ENCODE peak calls at places on chromosome 1, in five cellular contexts. J is AG10803, M is fibroblast of lung, D is astrocyte of the spinal cord, B is HFF-Myc. N is an unnamed sample.

GRCh38 chr1:217955723-217956122 is 324.6 kb downstream of the SPATA17 start:
- DNase-seq in M (no peak), D (no peak), B (no peak), J (no peak), N (no peak)

GRCh38 chr1:98388431-98388830 is 273.1 kb upstream of the SNX7 start:
- DNase-seq in B (peak; percentile 77), D (peak; percentile 89), M (peak; percentile 84), J (peak; percentile 76), N (peak; percentile 53)

GRCh38 chr1:244063498-244063897 is 12.4 kb downstream of the ZBTB18 start:
- DNase-seq in B (no peak), J (no peak), M (no peak), D (no peak), N (no peak)

GRCh38 chr1:229164338-229164737 is 106.6 kb upstream of the RAB4A start:
- DNase-seq in M (no peak), B (no peak), D (no peak), J (no peak), N (no peak)

GRCh38 chr1:42177551-42177981 is 13.0 kb upstream of the GUCA2A start:
- DNase-seq in D (peak; percentile 80), M (peak; percentile 93), B (peak; percentile 54), J (peak; percentile 88), N (peak; percentile 94)

GRCh38 chr1:27666791-27667254 is 5.2 kb downstream of the IFI6 start:
- DNase-seq in B (no peak), J (no peak), D (no peak), M (no peak), N (no peak)

GRCh38 chr1:154129392-154129970 is 25.4 kb downstream of the NUP210L start:
- DNase-seq in B (no peak), M (peak; percentile 29), D (peak; percentile 23), J (no peak), N (no peak)

GRCh38 chr1:88650676-88651418 is 33.2 kb upstream of the PKN2 start:
- DNase-seq in B (no peak), M (no peak), D (no peak), J (peak; percentile 12), N (peak; percentile 14)

GRCh38 chr1:102182603-102183260 is 186.0 kb upstream of the OLFM3 start:
- DNase-seq in J (no peak), D (no peak), B (no peak), M (no peak), N (no peak)

GRCh38 chr1:175376194-175376593 is 183.6 kb upstream of the KIAA0040 start:
- DNase-seq in J (no peak), M (no peak), B (no peak), D (peak; percentile 3), N (no peak)

GRCh38 chr1:156616463-156616862 is 2.8 kb upstream of the HAPLN2 start:
- DNase-seq in M (peak; percentile 66), J (no peak), B (no peak), D (peak; percentile 24), N (peak; percentile 54)

GRCh38 chr1:182707116-182707515 is 22.7 kb upstream of the RGS8 start:
- DNase-seq in B (no peak), J (no peak), M (no peak), D (peak; percentile 45), N (no peak)

GRCh38 chr1:22332166-22332717 is 119.4 kb upstream of the ZBTB40 start:
- DNase-seq in D (no peak), J (no peak), B (no peak), M (no peak), N (no peak)

GRCh38 chr1:22364764-22365163 is 86.9 kb upstream of the ZBTB40 start:
- DNase-seq in D (no peak), J (no peak), M (no peak), B (no peak), N (no peak)

GRCh38 chr1:165890684-165891083 is 63.3 kb downstream of the UCK2 start:
- DNase-seq in B (no peak), D (peak; percentile 9), M (no peak), J (no peak), N (no peak)

GRCh38 chr1:91844862-91845528 is 41.0 kb downstream of the TGFBR3 start:
- DNase-seq in B (peak; percentile 75), M (peak; percentile 96), D (peak; percentile 80), J (peak; percentile 99), N (peak; percentile 95)

GRCh38 chr1:16143566-16144324 is 12.1 kb downstream of the EPHA2 start:
- DNase-seq in D (peak; percentile 41), J (no peak), M (no peak), B (no peak), N (no peak)

GRCh38 chr1:21174638-21175323 is 1.9 kb downstream of the EIF4G3 start:
- DNase-seq in B (no peak), J (peak; percentile 76), D (peak; percentile 70), M (peak; percentile 69), N (peak; percentile 41)

GRCh38 chr1:108107658-108108057 is 92.5 kb downstream of the SLC25A24 start:
- DNase-seq in B (peak; percentile 47), M (no peak), D (peak; percentile 38), J (peak; percentile 47), N (peak; percentile 23)

GRCh38 chr1:205652984-205653383 is 21.2 kb upstream of the ELK4 start:
- DNase-seq in M (no peak), B (no peak), J (no peak), D (no peak), N (no peak)

GRCh38 chr1:71351438-71351837 is 270.6 kb upstream of the ZRANB2 start:
- DNase-seq in B (no peak), D (peak; percentile 72), J (peak; percentile 74), M (peak; percentile 94), N (peak; percentile 52)

GRCh38 chr1:219088778-219089557 is 84.7 kb upstream of the LYPLAL1 start:
- DNase-seq in M (peak; percentile 95), D (peak; percentile 87), J (peak; percentile 93), B (peak; percentile 36), N (peak; percentile 92)

GRCh38 chr1:57319165-57319564 is 104.7 kb downstream of the DAB1 start:
- DNase-seq in M (peak; percentile 76), D (peak; percentile 43), J (peak; percentile 8), B (peak; percentile 51), N (peak; percentile 9)

GRCh38 chr1:21238141-21238800 is 52.0 kb downstream of the ECE1 start:
- DNase-seq in D (peak; percentile 28), J (peak; percentile 53), B (no peak), M (no peak), N (no peak)

GRCh38 chr1:234309598-234310459 is 63.4 kb upstream of the COA6 start:
- DNase-seq in J (peak; percentile 45), M (peak; percentile 48), D (peak; percentile 66), B (no peak), N (no peak)

GRCh38 chr1:175649416-175649815 is 94.0 kb downstream of the TNR start:
- DNase-seq in M (no peak), J (no peak), D (no peak), B (no peak), N (no peak)

GRCh38 chr1:203202431-203203245 is 16.1 kb upstream of the CHI3L1 start:
- DNase-seq in J (peak; percentile 89), M (peak; percentile 95), D (peak; percentile 3), B (peak; percentile 27), N (peak; percentile 83)

GRCh38 chr1:54052470-54052933 is 502 bp downstream of the TMEM59 start:
- DNase-seq in M (peak; percentile 21), B (no peak), D (peak; percentile 59), J (peak; percentile 78), N (no peak)

GRCh38 chr1:204294371-204294770 is 65.4 kb downstream of the PLEKHA6 start:
- DNase-seq in M (peak; percentile 96), D (peak; percentile 75), B (peak; percentile 92), J (peak; percentile 93), N (peak; percentile 83)

GRCh38 chr1:156176610-156177210 is 17.2 kb upstream of the SLC25A44 start:
- DNase-seq in D (no peak), B (no peak), M (no peak), J (no peak), N (no peak)

GRCh38 chr1:156898151-156898550 is 4.6 kb downstream of the PEAR1 start:
- DNase-seq in D (peak; percentile 71), J (no peak), B (peak; percentile 52), M (peak; percentile 68), N (peak; percentile 60)

GRCh38 chr1:30253807-30254440 is 469.5 kb downstream of the MATN1 start:
- DNase-seq in J (no peak), D (no peak), M (no peak), B (no peak), N (no peak)

GRCh38 chr1:232943679-232944252 is 6.6 kb upstream of the NTPCR start:
- DNase-seq in M (peak; percentile 19), J (no peak), B (no peak), D (no peak), N (no peak)

GRCh38 chr1:94142583-94142982 is 21.6 kb upstream of the ABCA4 start:
- DNase-seq in M (no peak), D (no peak), J (no peak), B (no peak), N (no peak)

GRCh38 chr1:98677288-98677687 is 15.8 kb downstream of the SNX7 start:
- DNase-seq in J (peak; percentile 79), M (peak; percentile 59), B (peak; percentile 82), D (peak; percentile 89), N (peak; percentile 27)

GRCh38 chr1:63593887-63594617 is 841 bp downstream of the PGM1 start:
- DNase-seq in B (no peak), D (peak; percentile 25), J (peak; percentile 82), M (peak; percentile 33), N (peak; percentile 56)

GRCh38 chr1:240691521-240692338 is 79.8 kb upstream of the GREM2 start:
- DNase-seq in B (peak; percentile 48), M (peak; percentile 63), D (peak; percentile 61), J (peak; percentile 75), N (peak; percentile 16)
- H3K4me3 ChIP-seq in B (no peak overlapping the region), M (no peak overlapping the region), D (no peak overlapping the region), J (no peak overlapping the region), N (no peak overlapping the region)

GRCh38 chr1:183807549-183808168 is 2.7 kb downstream of the RGL1 start:
- DNase-seq in J (peak; percentile 72), M (peak; percentile 60), D (peak; percentile 73), B (peak; percentile 53), N (peak; percentile 31)
- H3K4me3 ChIP-seq in J (no peak overlapping the region), M (no peak overlapping the region), D (no peak overlapping the region), B (peak overlapping the region; percentile 80), N (no peak overlapping the region)

GRCh38 chr1:221900678-221901077 is 158.8 kb upstream of the DUSP10 start:
- DNase-seq in B (no peak), M (no peak), J (no peak), D (no peak), N (no peak)
- H3K4me3 ChIP-seq in B (no peak overlapping the region), M (no peak overlapping the region), J (no peak overlapping the region), D (no peak overlapping the region), N (no peak overlapping the region)

DNA sequence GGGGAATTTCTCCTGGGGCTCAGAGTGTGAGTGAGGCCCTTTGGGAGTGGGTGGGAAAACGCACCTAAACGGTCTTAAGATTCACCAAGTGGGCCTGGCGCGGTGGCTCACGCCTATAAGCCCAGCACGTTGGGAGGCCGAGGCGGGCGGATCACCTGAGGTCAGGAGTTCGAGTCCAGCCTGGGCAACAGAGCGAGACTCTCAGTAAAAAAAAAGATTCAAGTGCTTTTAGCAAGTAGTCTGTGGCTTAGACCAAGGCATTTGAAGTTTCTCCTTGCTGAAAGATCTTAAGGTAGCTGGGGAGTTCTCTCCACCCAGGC is 1.4 kb downstream of the RPS8 start:
- DNase-seq in B (no peak), D (no peak), J (no peak), M (no peak), N (no peak)
- H3K4me3 ChIP-seq in B (peak overlapping the region; percentile 100), D (peak overlapping the region; percentile 97), J (peak overlapping the region; percentile 91), M (peak overlapping the region; percentile 74), N (peak overlapping the region; percentile 80)

DNA sequence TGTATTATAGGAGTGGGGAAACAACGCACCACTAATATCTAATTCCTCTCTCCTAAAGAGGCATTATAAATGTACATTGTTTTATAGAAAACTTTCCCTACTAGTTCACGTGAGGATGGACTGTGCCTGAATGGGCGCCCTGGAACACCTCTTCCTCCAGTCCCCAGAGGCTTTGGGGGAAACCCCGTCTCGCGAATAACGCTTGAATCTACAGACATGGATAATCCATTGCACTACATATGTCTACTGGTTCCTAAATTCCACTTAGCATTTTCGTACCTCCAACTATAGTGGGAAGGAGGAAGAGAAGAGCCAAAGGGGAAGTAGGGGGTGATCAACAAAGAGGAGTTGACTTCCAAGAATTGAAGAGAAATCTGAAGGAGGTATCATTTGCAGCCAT is 11.2 kb downstream of the BARHL2 start:
- DNase-seq in J (no peak), B (no peak), D (no peak), M (no peak), N (no peak)
- H3K4me3 ChIP-seq in J (no peak overlapping the region), B (no peak overlapping the region), D (no peak overlapping the region), M (no peak overlapping the region), N (no peak overlapping the region)